ENCODE peak calls at places on chromosomes 11 and 22, in five cellular contexts. One of them, this sample, is unnamed.

GRCh38 chr11:27610287-27610686 is 90.0 kb downstream of the BDNF start:
- DNase-seq in left lung: no peak
- DNase-seq in activated naive CD4-positive, alpha-beta T cell treated with Interleukin-2 at 50 U/mL for 16 hours: no peak
- DNase-seq in lung: no peak
- DNase-seq in colonic mucosa: no peak
- DNase-seq in this sample: no peak

GRCh38 chr11:63906585-63906984 is 10.4 kb downstream of the RCOR2 start:
- DNase-seq in left lung: no peak
- DNase-seq in activated naive CD4-positive, alpha-beta T cell treated with Interleukin-2 at 50 U/mL for 16 hours: peak
- DNase-seq in lung: no peak
- DNase-seq in colonic mucosa: no peak
- DNase-seq in this sample: peak

GRCh38 chr11:79253280-79253679 is 187.6 kb downstream of the TENM4 start:
- DNase-seq in left lung: no peak
- DNase-seq in activated naive CD4-positive, alpha-beta T cell treated with Interleukin-2 at 50 U/mL for 16 hours: no peak
- DNase-seq in lung: no peak
- DNase-seq in colonic mucosa: no peak
- DNase-seq in this sample: no peak

GRCh38 chr11:60855726-60856633 is at the start of gene PTGDR2:
- DNase-seq in left lung: no peak
- DNase-seq in activated naive CD4-positive, alpha-beta T cell treated with Interleukin-2 at 50 U/mL for 16 hours: no peak
- DNase-seq in lung: no peak
- DNase-seq in colonic mucosa: peak
- DNase-seq in this sample: no peak

GRCh38 chr22:21876486-21877176 is 9.2 kb upstream of the MAPK1 start:
- DNase-seq in left lung: no peak
- DNase-seq in activated naive CD4-positive, alpha-beta T cell treated with Interleukin-2 at 50 U/mL for 16 hours: peak
- DNase-seq in lung: no peak
- DNase-seq in colonic mucosa: no peak
- DNase-seq in this sample: no peak

GRCh38 chr11:67376421-67376820 is 3.0 kb upstream of the CLCF1 start:
- DNase-seq in left lung: no peak
- DNase-seq in activated naive CD4-positive, alpha-beta T cell treated with Interleukin-2 at 50 U/mL for 16 hours: no peak
- DNase-seq in lung: no peak
- DNase-seq in colonic mucosa: no peak
- DNase-seq in this sample: no peak

GRCh38 chr11:95545116-95545875 is 244.3 kb downstream of the FAM76B start:
- DNase-seq in left lung: no peak
- DNase-seq in activated naive CD4-positive, alpha-beta T cell treated with Interleukin-2 at 50 U/mL for 16 hours: no peak
- DNase-seq in lung: no peak
- DNase-seq in colonic mucosa: no peak
- DNase-seq in this sample: no peak

GRCh38 chr11:24496371-24496727 is 504 bp upstream of the LUZP2 start:
- DNase-seq in left lung: no peak
- DNase-seq in activated naive CD4-positive, alpha-beta T cell treated with Interleukin-2 at 50 U/mL for 16 hours: no peak
- DNase-seq in lung: no peak
- DNase-seq in colonic mucosa: no peak
- DNase-seq in this sample: no peak

GRCh38 chr11:107040447-107041444 is 22.5 kb upstream of the GUCY1A2 start:
- DNase-seq in left lung: no peak
- DNase-seq in activated naive CD4-positive, alpha-beta T cell treated with Interleukin-2 at 50 U/mL for 16 hours: no peak
- DNase-seq in lung: no peak
- DNase-seq in colonic mucosa: no peak
- DNase-seq in this sample: no peak

GRCh38 chr22:32987081-32987631 is 71.0 kb downstream of the SYN3 start:
- DNase-seq in left lung: no peak
- DNase-seq in activated naive CD4-positive, alpha-beta T cell treated with Interleukin-2 at 50 U/mL for 16 hours: no peak
- DNase-seq in lung: no peak
- DNase-seq in colonic mucosa: no peak
- DNase-seq in this sample: no peak

GRCh38 chr11:118606157-118606843 is 1.1 kb upstream of the PHLDB1 start:
- DNase-seq in left lung: no peak
- DNase-seq in activated naive CD4-positive, alpha-beta T cell treated with Interleukin-2 at 50 U/mL for 16 hours: no peak
- DNase-seq in lung: no peak
- DNase-seq in colonic mucosa: no peak
- DNase-seq in this sample: no peak

GRCh38 chr11:46493786-46494185 is 100.0 kb downstream of the AMBRA1 start:
- DNase-seq in left lung: no peak
- DNase-seq in activated naive CD4-positive, alpha-beta T cell treated with Interleukin-2 at 50 U/mL for 16 hours: no peak
- DNase-seq in lung: no peak
- DNase-seq in colonic mucosa: no peak
- DNase-seq in this sample: no peak

GRCh38 chr11:66267039-66267378 is 1.4 kb upstream of the RAB1B start:
- DNase-seq in left lung: no peak
- DNase-seq in activated naive CD4-positive, alpha-beta T cell treated with Interleukin-2 at 50 U/mL for 16 hours: no peak
- DNase-seq in lung: no peak
- DNase-seq in colonic mucosa: no peak
- DNase-seq in this sample: no peak

GRCh38 chr11:94027210-94027609 is 6.1 kb downstream of the HEPHL1 start:
- DNase-seq in left lung: no peak
- DNase-seq in activated naive CD4-positive, alpha-beta T cell treated with Interleukin-2 at 50 U/mL for 16 hours: no peak
- DNase-seq in lung: no peak
- DNase-seq in colonic mucosa: no peak
- DNase-seq in this sample: no peak

GRCh38 chr11:56783448-56784041 is 35.0 kb upstream of the OR9G4 start:
- DNase-seq in left lung: no peak
- DNase-seq in activated naive CD4-positive, alpha-beta T cell treated with Interleukin-2 at 50 U/mL for 16 hours: no peak
- DNase-seq in lung: no peak
- DNase-seq in colonic mucosa: peak
- DNase-seq in this sample: no peak

GRCh38 chr11:44766112-44766971 is 39.6 kb downstream of the TSPAN18 start:
- DNase-seq in left lung: no peak
- DNase-seq in activated naive CD4-positive, alpha-beta T cell treated with Interleukin-2 at 50 U/mL for 16 hours: no peak
- DNase-seq in lung: no peak
- DNase-seq in colonic mucosa: no peak
- DNase-seq in this sample: no peak

GRCh38 chr22:19901577-19902244 is 39.9 kb upstream of the COMT start:
- DNase-seq in left lung: no peak
- DNase-seq in activated naive CD4-positive, alpha-beta T cell treated with Interleukin-2 at 50 U/mL for 16 hours: no peak
- DNase-seq in lung: no peak
- DNase-seq in colonic mucosa: no peak
- DNase-seq in this sample: no peak

GRCh38 chr11:19696904-19697303 is 15.7 kb upstream of the NAV2 start:
- DNase-seq in left lung: no peak
- DNase-seq in activated naive CD4-positive, alpha-beta T cell treated with Interleukin-2 at 50 U/mL for 16 hours: no peak
- DNase-seq in lung: no peak
- DNase-seq in colonic mucosa: no peak
- DNase-seq in this sample: no peak

GRCh38 chr11:68099474-68100405 is 21.4 kb downstream of the CHKA start:
- DNase-seq in left lung: no peak
- DNase-seq in activated naive CD4-positive, alpha-beta T cell treated with Interleukin-2 at 50 U/mL for 16 hours: no peak
- DNase-seq in lung: peak
- DNase-seq in colonic mucosa: peak
- DNase-seq in this sample: no peak